ENCODE peak calls at places on chromosome 2, in four cellular contexts. One of them, this sample, is unnamed.

GRCh38 chr2:179981085-179981484 is 26.0 kb downstream of the CWC22 start:
- DNase-seq in bronchial epithelial cell: peak
- DNase-seq in lung: no peak
- DNase-seq in HFF-Myc: peak
- DNase-seq in this sample: no peak

GRCh38 chr2:53519925-53520629 is 247.5 kb upstream of the CHAC2 start:
- DNase-seq in bronchial epithelial cell: no peak
- DNase-seq in lung: no peak
- DNase-seq in HFF-Myc: no peak
- DNase-seq in this sample: no peak

GRCh38 chr2:220394433-220394832 is 767.0 kb downstream of the SLC4A3 start:
- DNase-seq in bronchial epithelial cell: peak
- DNase-seq in lung: no peak
- DNase-seq in HFF-Myc: no peak
- DNase-seq in this sample: peak

GRCh38 chr2:157321514-157321913 is 4.1 kb downstream of the ERMN start:
- DNase-seq in bronchial epithelial cell: no peak
- DNase-seq in lung: no peak
- DNase-seq in HFF-Myc: no peak
- DNase-seq in this sample: no peak

GRCh38 chr2:241956521-241957110 is 87.1 kb downstream of the RTP5 start:
- DNase-seq in bronchial epithelial cell: no peak
- DNase-seq in lung: no peak
- DNase-seq in HFF-Myc: no peak
- DNase-seq in this sample: no peak

GRCh38 chr2:196113061-196113974 is 44.7 kb upstream of the DNAH7 start:
- DNase-seq in bronchial epithelial cell: no peak
- DNase-seq in lung: no peak
- DNase-seq in HFF-Myc: no peak
- DNase-seq in this sample: peak

GRCh38 chr2:187338679-187339121 is 109.4 kb downstream of the CALCRL start:
- DNase-seq in bronchial epithelial cell: no peak
- DNase-seq in lung: no peak
- DNase-seq in HFF-Myc: no peak
- DNase-seq in this sample: no peak

GRCh38 chr2:15780912-15781574 is 159.3 kb upstream of the MYCN start:
- DNase-seq in bronchial epithelial cell: no peak
- DNase-seq in lung: no peak
- DNase-seq in HFF-Myc: no peak
- DNase-seq in this sample: no peak

GRCh38 chr2:25368650-25369049 is 26.9 kb upstream of the DNMT3A start:
- DNase-seq in bronchial epithelial cell: no peak
- DNase-seq in lung: no peak
- DNase-seq in HFF-Myc: no peak
- DNase-seq in this sample: no peak

GRCh38 chr2:232363784-232364615 is 14.6 kb upstream of the ALPP start:
- DNase-seq in bronchial epithelial cell: no peak
- DNase-seq in lung: no peak
- DNase-seq in HFF-Myc: no peak
- DNase-seq in this sample: no peak
- TF ChIP-seq CTCF in bronchial epithelial cell: no peak
- TF ChIP-seq CTCF in lung: no peak
- TF ChIP-seq CTCF in HFF-Myc: no peak
- TF ChIP-seq CTCF in this sample: no peak

DNA sequence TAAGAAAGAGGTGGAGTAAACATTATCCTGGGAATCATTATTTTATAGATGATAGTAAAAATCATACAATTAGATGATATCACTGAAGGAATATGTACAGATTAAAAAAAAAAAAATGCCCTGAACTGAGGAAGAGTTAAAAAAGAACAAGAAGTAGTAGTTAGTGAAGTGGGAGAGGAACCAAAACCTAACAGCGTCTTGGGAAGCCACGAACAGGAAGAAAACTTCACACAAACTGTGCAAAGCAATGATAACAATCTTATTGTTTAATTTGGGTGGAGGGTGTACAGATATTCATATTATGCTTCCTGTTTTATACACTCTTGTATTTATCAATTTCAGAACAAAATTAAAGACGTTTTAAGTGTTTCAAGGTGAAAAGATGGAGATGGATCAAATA is 3.5 kb downstream of the HEATR5B start:
- DNase-seq in bronchial epithelial cell: no peak
- DNase-seq in lung: no peak
- DNase-seq in HFF-Myc: no peak
- DNase-seq in this sample: no peak
- H3K4me3 ChIP-seq in bronchial epithelial cell: no peak
- H3K4me3 ChIP-seq in lung: no peak
- H3K4me3 ChIP-seq in HFF-Myc: no peak
- H3K4me3 ChIP-seq in this sample: no peak

GRCh38 chr2:235807347-235807746 is 313.5 kb downstream of the AGAP1 start:
- DNase-seq in bronchial epithelial cell: no peak
- DNase-seq in lung: no peak
- DNase-seq in HFF-Myc: no peak
- DNase-seq in this sample: no peak

GRCh38 chr2:235799281-235799680 is 305.4 kb downstream of the AGAP1 start:
- DNase-seq in bronchial epithelial cell: no peak
- DNase-seq in lung: no peak
- DNase-seq in HFF-Myc: no peak
- DNase-seq in this sample: no peak

GRCh38 chr2:235802542-235802941 is 308.7 kb downstream of the AGAP1 start:
- DNase-seq in bronchial epithelial cell: no peak
- DNase-seq in lung: no peak
- DNase-seq in HFF-Myc: no peak
- DNase-seq in this sample: no peak

GRCh38 chr2:235804676-235805075 is 310.8 kb downstream of the AGAP1 start:
- DNase-seq in bronchial epithelial cell: no peak
- DNase-seq in lung: no peak
- DNase-seq in HFF-Myc: no peak
- DNase-seq in this sample: no peak

DNA sequence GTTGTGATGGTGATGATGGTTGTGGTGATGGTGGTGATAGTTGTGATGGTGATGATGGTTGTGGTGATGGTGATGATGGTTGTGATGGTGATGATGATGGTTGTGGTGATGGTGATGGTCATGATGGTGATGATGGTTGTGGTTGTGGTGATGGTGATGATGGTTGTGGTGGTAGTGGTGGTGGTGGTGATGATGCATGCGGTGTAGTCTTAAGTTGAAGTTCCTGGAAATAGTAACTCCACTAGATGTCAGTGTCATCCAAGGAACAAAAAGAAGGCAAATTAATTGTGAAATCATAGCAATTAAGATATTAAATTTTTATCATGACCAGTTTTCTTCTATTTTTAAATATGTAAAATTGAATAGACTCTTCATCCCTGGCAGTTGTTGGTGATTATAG is 309.2 kb downstream of the AGAP1 start:
- DNase-seq in bronchial epithelial cell: peak
- DNase-seq in lung: no peak
- DNase-seq in HFF-Myc: no peak
- DNase-seq in this sample: no peak
- TF ChIP-seq CTCF in bronchial epithelial cell: no peak
- TF ChIP-seq CTCF in lung: no peak
- TF ChIP-seq CTCF in HFF-Myc: no peak
- TF ChIP-seq CTCF in this sample: peak

GRCh38 chr2:197209274-197209673 is 101.3 kb downstream of the ANKRD44 start:
- DNase-seq in bronchial epithelial cell: no peak
- DNase-seq in lung: no peak
- DNase-seq in HFF-Myc: no peak
- DNase-seq in this sample: peak

GRCh38 chr2:197209742-197210408 is 100.7 kb downstream of the ANKRD44 start:
- DNase-seq in bronchial epithelial cell: peak
- DNase-seq in lung: peak
- DNase-seq in HFF-Myc: no peak
- DNase-seq in this sample: peak

GRCh38 chr2:197211881-197212342 is 98.7 kb downstream of the ANKRD44 start:
- DNase-seq in bronchial epithelial cell: no peak
- DNase-seq in lung: no peak
- DNase-seq in HFF-Myc: no peak
- DNase-seq in this sample: no peak

GRCh38 chr2:197208841-197209240 is 101.7 kb downstream of the ANKRD44 start:
- DNase-seq in bronchial epithelial cell: peak
- DNase-seq in lung: no peak
- DNase-seq in HFF-Myc: no peak
- DNase-seq in this sample: peak

DNA sequence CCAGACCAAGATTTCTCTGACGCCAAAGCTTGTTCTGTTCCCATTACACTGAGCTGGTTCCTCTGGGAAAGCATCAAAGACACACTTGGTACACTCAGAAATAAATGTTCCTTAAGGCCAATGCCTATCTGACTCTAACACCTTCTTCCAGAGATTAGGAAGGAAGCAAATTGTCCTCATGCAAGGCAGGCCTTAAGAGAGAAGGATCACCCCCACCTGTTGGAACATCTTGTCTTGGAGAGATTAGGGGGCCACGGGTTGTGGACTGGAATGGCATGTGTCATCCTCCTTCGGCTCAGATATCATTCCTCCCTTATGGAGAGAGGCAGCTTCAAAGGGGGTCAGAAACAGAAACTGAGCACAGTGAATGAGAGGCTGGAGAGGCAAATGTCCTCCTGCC is 100.1 kb downstream of the ANKRD44 start:
- DNase-seq in bronchial epithelial cell: no peak
- DNase-seq in lung: no peak
- DNase-seq in HFF-Myc: no peak
- DNase-seq in this sample: no peak
- H3K4me3 ChIP-seq in bronchial epithelial cell: no peak
- H3K4me3 ChIP-seq in lung: no peak
- H3K4me3 ChIP-seq in HFF-Myc: no peak
- H3K4me3 ChIP-seq in this sample: no peak

GRCh38 chr2:213125646-213126347 is 25.6 kb downstream of the IKZF2 start:
- DNase-seq in bronchial epithelial cell: peak
- DNase-seq in lung: no peak
- DNase-seq in HFF-Myc: no peak
- DNase-seq in this sample: no peak
- TF ChIP-seq CTCF in bronchial epithelial cell: no peak
- TF ChIP-seq CTCF in lung: no peak
- TF ChIP-seq CTCF in HFF-Myc: no peak
- TF ChIP-seq CTCF in this sample: no peak

GRCh38 chr2:202267495-202267894 is 1.9 kb downstream of the NOP58 start:
- DNase-seq in bronchial epithelial cell: peak
- DNase-seq in lung: no peak
- DNase-seq in HFF-Myc: no peak
- DNase-seq in this sample: no peak
- H3K4me3 ChIP-seq in bronchial epithelial cell: peak
- H3K4me3 ChIP-seq in lung: no peak
- H3K4me3 ChIP-seq in HFF-Myc: peak
- H3K4me3 ChIP-seq in this sample: peak

DNA sequence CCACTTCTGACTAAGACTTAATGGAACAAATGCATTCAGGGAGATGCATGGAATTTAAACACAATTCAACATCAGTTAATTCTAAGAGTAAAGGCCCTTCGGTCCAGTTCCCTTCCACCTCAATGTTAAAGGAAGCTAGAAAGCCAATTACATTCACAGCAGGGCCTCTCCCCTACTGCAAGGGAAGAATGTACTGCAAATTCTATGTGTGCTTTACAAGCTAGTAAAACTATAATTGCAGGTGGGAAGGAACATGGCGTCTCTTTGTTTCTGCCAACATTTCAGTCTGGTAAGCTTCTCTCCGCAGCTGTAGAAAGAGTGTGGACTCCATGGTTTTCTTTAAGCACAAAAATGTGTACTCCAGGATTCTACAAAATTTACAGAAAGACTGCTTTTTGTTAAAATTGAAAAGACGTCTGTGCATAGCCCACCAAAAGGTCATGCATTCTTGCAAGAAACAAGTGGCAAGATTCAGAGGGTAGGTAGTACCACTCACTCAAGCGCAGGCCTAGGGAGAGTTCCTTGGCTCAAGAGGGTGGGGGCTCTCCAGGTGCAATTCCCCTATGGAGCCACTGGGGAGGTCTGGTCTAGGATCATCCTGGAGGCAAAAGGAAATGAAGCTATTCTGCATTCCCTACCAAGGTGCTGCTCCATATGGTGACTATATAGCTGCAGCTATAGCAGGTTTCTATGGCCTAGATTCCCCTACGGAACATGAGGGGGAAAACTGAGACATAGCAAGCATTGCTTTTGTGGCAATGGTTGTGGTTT is 127.0 kb upstream of the FZD5 start:
- DNase-seq in bronchial epithelial cell: no peak
- DNase-seq in lung: no peak
- DNase-seq in HFF-Myc: no peak
- DNase-seq in this sample: no peak
- TF ChIP-seq CTCF in bronchial epithelial cell: peak
- TF ChIP-seq CTCF in lung: no peak
- TF ChIP-seq CTCF in HFF-Myc: peak
- TF ChIP-seq CTCF in this sample: peak

GRCh38 chr2:39648574-39648973 is 17.1 kb upstream of the TMEM178A start:
- DNase-seq in bronchial epithelial cell: no peak
- DNase-seq in lung: no peak
- DNase-seq in HFF-Myc: no peak
- DNase-seq in this sample: no peak

GRCh38 chr2:39642054-39642742 is 23.5 kb upstream of the TMEM178A start:
- DNase-seq in bronchial epithelial cell: peak
- DNase-seq in lung: no peak
- DNase-seq in HFF-Myc: peak
- DNase-seq in this sample: peak

GRCh38 chr2:39649491-39649890 is 16.2 kb upstream of the TMEM178A start:
- DNase-seq in bronchial epithelial cell: no peak
- DNase-seq in lung: no peak
- DNase-seq in HFF-Myc: no peak
- DNase-seq in this sample: no peak

GRCh38 chr2:39646891-39647780 is 18.6 kb upstream of the TMEM178A start:
- DNase-seq in bronchial epithelial cell: no peak
- DNase-seq in lung: no peak
- DNase-seq in HFF-Myc: no peak
- DNase-seq in this sample: no peak

GRCh38 chr2:39646267-39646666 is 19.4 kb upstream of the TMEM178A start:
- DNase-seq in bronchial epithelial cell: no peak
- DNase-seq in lung: no peak
- DNase-seq in HFF-Myc: no peak
- DNase-seq in this sample: no peak
- H3K4me3 ChIP-seq in bronchial epithelial cell: no peak
- H3K4me3 ChIP-seq in lung: no peak
- H3K4me3 ChIP-seq in HFF-Myc: no peak
- H3K4me3 ChIP-seq in this sample: no peak

GRCh38 chr2:58110765-58111164 is 64.2 kb downstream of the VRK2 start:
- DNase-seq in bronchial epithelial cell: no peak
- DNase-seq in lung: no peak
- DNase-seq in HFF-Myc: no peak
- DNase-seq in this sample: no peak
- TF ChIP-seq CTCF in bronchial epithelial cell: no peak
- TF ChIP-seq CTCF in lung: no peak
- TF ChIP-seq CTCF in HFF-Myc: peak
- TF ChIP-seq CTCF in this sample: no peak